ENCODE peak calls at places on chromosomes 16 and 17, in four cellular contexts. H is adrenal gland, X is pancreas, O is PC-3. J is an unnamed sample.

GRCh38 chr17:59756236-59756818 is 48.9 kb downstream of the VMP1 start:
- DNase-seq in O (peak), X (no peak), H (no peak), J (peak)

GRCh38 chr17:61789872-61790271 is 73.5 kb downstream of the BRIP1 start:
- DNase-seq in H (no peak), O (no peak), X (no peak), J (no peak)

GRCh38 chr17:77546772-77547201 is 406.0 kb downstream of the SEC14L1 start:
- DNase-seq in H (no peak), O (no peak), X (no peak), J (no peak)

GRCh38 chr16:716250-716607 is 1.3 kb downstream of the METRN start:
- DNase-seq in O (no peak), X (peak), H (peak), J (peak)

GRCh38 chr16:10944249-10945064 is at the start of gene CLEC16A:
- DNase-seq in H (peak), O (peak), X (peak), J (peak)

GRCh38 chr17:48223945-48224344 is 116.4 kb downstream of the SNX11 start:
- DNase-seq in O (no peak), X (no peak), H (no peak), J (no peak)

GRCh38 chr17:40430272-40431230 is 12.7 kb upstream of the IGFBP4 start:
- DNase-seq in X (no peak), H (no peak), O (no peak), J (no peak)

GRCh38 chr17:19830061-19830460 is 37.7 kb downstream of the ULK2 start:
- DNase-seq in O (no peak), H (no peak), X (no peak), J (no peak)

GRCh38 chr16:88047462-88047861 is 96.2 kb downstream of the BANP start:
- DNase-seq in X (no peak), O (no peak), H (no peak), J (no peak)

GRCh38 chr16:64981568-64982281 is 140.1 kb downstream of the CDH11 start:
- DNase-seq in H (no peak), X (no peak), O (no peak), J (no peak)

GRCh38 chr17:46848534-46848933 is 2.8 kb upstream of the WNT9B start:
- DNase-seq in H (no peak), O (no peak), X (no peak), J (no peak)

GRCh38 chr16:11629071-11630030 is 38.9 kb upstream of the SNN start:
- DNase-seq in X (peak), H (peak), O (no peak), J (no peak)

GRCh38 chr16:80923356-80923755 is 83.3 kb downstream of the CMC2 start:
- DNase-seq in X (no peak), H (no peak), O (no peak), J (no peak)

GRCh38 chr16:80924372-80924978 is 82.2 kb downstream of the CMC2 start:
- DNase-seq in X (no peak), O (peak), H (peak), J (peak)
- TF ChIP-seq CTCF in X (peak), O (peak), H (peak), J (peak)

GRCh38 chr16:29877266-29877961 is 14.4 kb upstream of the CDIPT start:
- DNase-seq in H (no peak), X (peak), O (no peak), J (peak)
- H3K4me3 ChIP-seq in H (no peak), X (no peak), O (no peak), J (no peak)

GRCh38 chr17:33688771-33689170 is 395.7 kb upstream of the ASIC2 start:
- DNase-seq in H (no peak), X (no peak), O (no peak), J (no peak)

GRCh38 chr17:33686171-33686570 is 393.1 kb upstream of the ASIC2 start:
- DNase-seq in O (no peak), X (no peak), H (no peak), J (peak)

GRCh38 chr17:33687831-33688230 is 394.7 kb upstream of the ASIC2 start:
- DNase-seq in O (no peak), H (no peak), X (no peak), J (no peak)

GRCh38 chr17:33684714-33685113 is 391.6 kb upstream of the ASIC2 start:
- DNase-seq in X (no peak), O (no peak), H (no peak), J (no peak)

GRCh38 chr17:33689725-33690124 is 396.6 kb upstream of the ASIC2 start:
- DNase-seq in O (peak), X (no peak), H (no peak), J (no peak)
- TF ChIP-seq CTCF in O (peak), X (no peak), H (no peak), J (no peak)

GRCh38 chr16:15953929-15954813 is 4.8 kb downstream of the ABCC1 start:
- DNase-seq in H (no peak), X (no peak), O (no peak), J (no peak)

GRCh38 chr16:15954814-15955151 is 5.4 kb downstream of the ABCC1 start:
- DNase-seq in O (no peak), H (peak), X (no peak), J (peak)

GRCh38 chr16:15953477-15953876 is 4.1 kb downstream of the ABCC1 start:
- DNase-seq in X (no peak), H (peak), O (no peak), J (no peak)

GRCh38 chr16:15952265-15952711 is 2.9 kb downstream of the ABCC1 start:
- DNase-seq in X (no peak), H (peak), O (no peak), J (no peak)

GRCh38 chr16:15955425-15955824 is 6.0 kb downstream of the ABCC1 start:
- DNase-seq in X (no peak), H (no peak), O (no peak), J (no peak)
- H3K4me3 ChIP-seq in X (no peak), H (no peak), O (no peak), J (no peak)

GRCh38 chr16:16991711-16992110 is 479.0 kb downstream of the XYLT1 start:
- DNase-seq in X (no peak), O (no peak), H (no peak), J (no peak)
- TF ChIP-seq CTCF in X (no peak), O (no peak), H (no peak), J (no peak)

J was measured in fibroblast of mammary gland.